ENCODE peak calls at places on chromosomes 6 and 20, in four cellular contexts. I is tibial nerve, Z is posterior cingulate gyrus, R is AG09319. D is an unnamed sample.

GRCh38 chr20:9617940-9618339 is 103.5 kb downstream of the LAMP5 start:
- DNase-seq in I (no peak), Z (no peak), R (no peak), D (no peak)

GRCh38 chr20:53943522-53944291 is 126.7 kb downstream of the BCAS1 start:
- DNase-seq in I (no peak), Z (no peak), R (no peak), D (peak; percentile 15)

GRCh38 chr6:96939019-96939805 is 14.7 kb downstream of the KLHL32 start:
- DNase-seq in I (no peak), Z (no peak), R (no peak), D (no peak)

GRCh38 chr20:16539280-16539679 is 34.0 kb downstream of the KIF16B start:
- DNase-seq in I (no peak), Z (no peak), R (no peak), D (no peak)

GRCh38 chr6:42136508-42137191 is 5.8 kb downstream of the C6orf132 start:
- DNase-seq in I (no peak), Z (no peak), R (no peak), D (no peak)

GRCh38 chr6:10510592-10511367 is 10.4 kb upstream of the GCNT2 start:
- DNase-seq in I (no peak), Z (peak; percentile 45), R (no peak), D (no peak)

GRCh38 chr6:83417880-83418663 is 12.8 kb downstream of the ME1 start:
- DNase-seq in I (peak; percentile 34), Z (no peak), R (peak; percentile 16), D (no peak)

GRCh38 chr6:4281341-4282293 is 146.2 kb upstream of the ECI2 start:
- DNase-seq in I (no peak), Z (peak; percentile 24), R (no peak), D (no peak)

GRCh38 chr6:45591816-45592359 is 214.2 kb upstream of the SUPT3H start:
- DNase-seq in I (no peak), Z (no peak), R (no peak), D (no peak)

GRCh38 chr6:36610041-36610440 is 15.9 kb downstream of the SRSF3 start:
- DNase-seq in I (no peak), Z (no peak), R (no peak), D (no peak)